ENCODE peak calls at places on chromosomes 3 and 15, in six cellular contexts. One of them, this sample, is unnamed.

GRCh38 chr3:45055411-45056143 is 29.5 kb downstream of the CLEC3B start:
- DNase-seq in HFFc6: peak
- DNase-seq in coronary artery: no peak
- DNase-seq in AG09319: no peak
- DNase-seq in ovary: no peak
- DNase-seq in lung: no peak
- DNase-seq in this sample: no peak

GRCh38 chr3:13544293-13544831 is 4.6 kb upstream of the FBLN2 start:
- DNase-seq in HFFc6: peak
- DNase-seq in ovary: no peak
- DNase-seq in coronary artery: no peak
- DNase-seq in lung: no peak
- DNase-seq in AG09319: peak
- DNase-seq in this sample: no peak

GRCh38 chr3:164486150-164486549 is 592.1 kb downstream of the SI start:
- DNase-seq in HFFc6: no peak
- DNase-seq in AG09319: no peak
- DNase-seq in lung: no peak
- DNase-seq in coronary artery: no peak
- DNase-seq in ovary: no peak
- DNase-seq in this sample: no peak

GRCh38 chr15:98738689-98739411 is 90.5 kb downstream of the IGF1R start:
- DNase-seq in coronary artery: no peak
- DNase-seq in ovary: no peak
- DNase-seq in AG09319: no peak
- DNase-seq in lung: no peak
- DNase-seq in HFFc6: no peak
- DNase-seq in this sample: no peak

GRCh38 chr3:170614214-170614966 is 28.5 kb upstream of the SLC7A14 start:
- DNase-seq in lung: peak
- DNase-seq in HFFc6: peak
- DNase-seq in coronary artery: no peak
- DNase-seq in ovary: no peak
- DNase-seq in AG09319: peak
- DNase-seq in this sample: no peak

GRCh38 chr3:28958656-28959055 is 322.2 kb upstream of the RBMS3 start:
- DNase-seq in lung: no peak
- DNase-seq in coronary artery: no peak
- DNase-seq in AG09319: no peak
- DNase-seq in HFFc6: no peak
- DNase-seq in ovary: no peak
- DNase-seq in this sample: peak

GRCh38 chr3:119861681-119862080 is 79.8 kb downstream of the NR1I2 start:
- DNase-seq in AG09319: no peak
- DNase-seq in lung: no peak
- DNase-seq in ovary: no peak
- DNase-seq in HFFc6: no peak
- DNase-seq in coronary artery: no peak
- DNase-seq in this sample: no peak

GRCh38 chr15:76991741-76992645 is 2.9 kb upstream of the PSTPIP1 start:
- DNase-seq in HFFc6: no peak
- DNase-seq in coronary artery: no peak
- DNase-seq in lung: no peak
- DNase-seq in ovary: no peak
- DNase-seq in AG09319: no peak
- DNase-seq in this sample: no peak

GRCh38 chr3:149471991-149472390 is 2.5 kb upstream of the TM4SF4 start:
- DNase-seq in AG09319: no peak
- DNase-seq in lung: no peak
- DNase-seq in HFFc6: peak
- DNase-seq in ovary: no peak
- DNase-seq in coronary artery: no peak
- DNase-seq in this sample: no peak

GRCh38 chr3:69058180-69058946 is 6.2 kb upstream of the TMF1 start:
- DNase-seq in ovary: no peak
- DNase-seq in lung: no peak
- DNase-seq in coronary artery: no peak
- DNase-seq in HFFc6: no peak
- DNase-seq in AG09319: no peak
- DNase-seq in this sample: peak

GRCh38 chr3:71083726-71084131 is 499.8 kb downstream of the FOXP1 start:
- DNase-seq in HFFc6: no peak
- DNase-seq in AG09319: no peak
- DNase-seq in lung: no peak
- DNase-seq in coronary artery: no peak
- DNase-seq in ovary: no peak
- DNase-seq in this sample: peak

GRCh38 chr3:105277656-105278055 is 89.1 kb upstream of the ALCAM start:
- DNase-seq in ovary: no peak
- DNase-seq in AG09319: no peak
- DNase-seq in HFFc6: peak
- DNase-seq in coronary artery: no peak
- DNase-seq in lung: no peak
- DNase-seq in this sample: no peak

GRCh38 chr15:64046347-64047153 is at the start of gene DAPK2:
- DNase-seq in ovary: peak
- DNase-seq in AG09319: no peak
- DNase-seq in HFFc6: no peak
- DNase-seq in coronary artery: no peak
- DNase-seq in lung: peak
- DNase-seq in this sample: peak

GRCh38 chr15:92140802-92141201 is 252.9 kb upstream of the ST8SIA2 start:
- DNase-seq in AG09319: no peak
- DNase-seq in lung: no peak
- DNase-seq in coronary artery: no peak
- DNase-seq in HFFc6: no peak
- DNase-seq in ovary: no peak
- DNase-seq in this sample: no peak

GRCh38 chr15:69658401-69658945 is 205.9 kb downstream of the RPLP1 start:
- DNase-seq in HFFc6: no peak
- DNase-seq in lung: no peak
- DNase-seq in ovary: no peak
- DNase-seq in coronary artery: peak
- DNase-seq in AG09319: no peak
- DNase-seq in this sample: no peak

GRCh38 chr15:101121511-101122090 is 130.2 kb downstream of the CHSY1 start:
- DNase-seq in coronary artery: peak
- DNase-seq in HFFc6: peak
- DNase-seq in lung: peak
- DNase-seq in ovary: peak
- DNase-seq in AG09319: peak
- DNase-seq in this sample: peak

GRCh38 chr3:53581671-53582070 is 87.3 kb downstream of the CACNA1D start:
- DNase-seq in ovary: no peak
- DNase-seq in AG09319: no peak
- DNase-seq in lung: no peak
- DNase-seq in HFFc6: peak
- DNase-seq in coronary artery: no peak
- DNase-seq in this sample: no peak

GRCh38 chr3:59237121-59237520 is 187.3 kb upstream of the CFAP20DC start:
- DNase-seq in HFFc6: no peak
- DNase-seq in ovary: no peak
- DNase-seq in AG09319: no peak
- DNase-seq in lung: no peak
- DNase-seq in coronary artery: no peak
- DNase-seq in this sample: no peak

GRCh38 chr3:42195879-42196330 is 70.1 kb downstream of the CCK start:
- DNase-seq in lung: no peak
- DNase-seq in coronary artery: no peak
- DNase-seq in ovary: no peak
- DNase-seq in HFFc6: no peak
- DNase-seq in AG09319: no peak
- DNase-seq in this sample: peak

GRCh38 chr3:198025644-198026043 is 65.6 kb downstream of the LMLN start:
- DNase-seq in coronary artery: no peak
- DNase-seq in HFFc6: no peak
- DNase-seq in ovary: no peak
- DNase-seq in AG09319: no peak
- DNase-seq in lung: no peak
- DNase-seq in this sample: no peak

GRCh38 chr3:108319428-108320053 is 23.2 kb downstream of the HHLA2 start:
- DNase-seq in AG09319: no peak
- DNase-seq in lung: peak
- DNase-seq in ovary: no peak
- DNase-seq in coronary artery: no peak
- DNase-seq in HFFc6: no peak
- DNase-seq in this sample: no peak

GRCh38 chr3:165549665-165550064 is 287.6 kb downstream of the BCHE start:
- DNase-seq in AG09319: no peak
- DNase-seq in ovary: no peak
- DNase-seq in coronary artery: no peak
- DNase-seq in lung: no peak
- DNase-seq in HFFc6: no peak
- DNase-seq in this sample: no peak

GRCh38 chr15:39887832-39888231 is 32.2 kb downstream of the GPR176 start:
- DNase-seq in AG09319: peak
- DNase-seq in coronary artery: no peak
- DNase-seq in lung: no peak
- DNase-seq in ovary: no peak
- DNase-seq in HFFc6: peak
- DNase-seq in this sample: no peak

GRCh38 chr3:115831864-115832263 is 208.6 kb downstream of the GAP43 start:
- DNase-seq in lung: no peak
- DNase-seq in AG09319: no peak
- DNase-seq in coronary artery: no peak
- DNase-seq in HFFc6: no peak
- DNase-seq in ovary: no peak
- DNase-seq in this sample: no peak

GRCh38 chr3:115834068-115834467 is 210.8 kb downstream of the GAP43 start:
- DNase-seq in AG09319: no peak
- DNase-seq in HFFc6: peak
- DNase-seq in ovary: no peak
- DNase-seq in lung: no peak
- DNase-seq in coronary artery: no peak
- DNase-seq in this sample: no peak

GRCh38 chr3:115833074-115833473 is 209.8 kb downstream of the GAP43 start:
- DNase-seq in ovary: no peak
- DNase-seq in HFFc6: peak
- DNase-seq in lung: no peak
- DNase-seq in AG09319: no peak
- DNase-seq in coronary artery: no peak
- DNase-seq in this sample: no peak

GRCh38 chr3:115830764-115831395 is 207.6 kb downstream of the GAP43 start:
- DNase-seq in AG09319: no peak
- DNase-seq in ovary: no peak
- DNase-seq in HFFc6: no peak
- DNase-seq in coronary artery: no peak
- DNase-seq in lung: no peak
- DNase-seq in this sample: no peak

GRCh38 chr3:115832265-115832664 is 209.0 kb downstream of the GAP43 start:
- DNase-seq in lung: no peak
- DNase-seq in coronary artery: no peak
- DNase-seq in HFFc6: no peak
- DNase-seq in ovary: no peak
- DNase-seq in AG09319: no peak
- DNase-seq in this sample: no peak
- TF ChIP-seq CTCF in lung: no peak
- TF ChIP-seq CTCF in coronary artery: no peak
- TF ChIP-seq CTCF in HFFc6: no peak
- TF ChIP-seq CTCF in ovary: no peak
- TF ChIP-seq CTCF in AG09319: no peak
- TF ChIP-seq CTCF in this sample: no peak

GRCh38 chr15:86213420-86213819 is 133.7 kb downstream of the AGBL1 start:
- DNase-seq in AG09319: no peak
- DNase-seq in coronary artery: no peak
- DNase-seq in HFFc6: no peak
- DNase-seq in lung: no peak
- DNase-seq in ovary: no peak
- DNase-seq in this sample: no peak
- TF ChIP-seq CTCF in AG09319: no peak
- TF ChIP-seq CTCF in coronary artery: no peak
- TF ChIP-seq CTCF in HFFc6: no peak
- TF ChIP-seq CTCF in lung: no peak
- TF ChIP-seq CTCF in ovary: no peak
- TF ChIP-seq CTCF in this sample: no peak

GRCh38 chr3:128906804-128907525 is 27.5 kb downstream of the ACAD9 start:
- DNase-seq in HFFc6: no peak
- DNase-seq in ovary: no peak
- DNase-seq in AG09319: no peak
- DNase-seq in coronary artery: peak
- DNase-seq in lung: no peak
- DNase-seq in this sample: no peak
- TF ChIP-seq CTCF in HFFc6: no peak
- TF ChIP-seq CTCF in ovary: no peak
- TF ChIP-seq CTCF in AG09319: no peak
- TF ChIP-seq CTCF in coronary artery: no peak
- TF ChIP-seq CTCF in lung: no peak
- TF ChIP-seq CTCF in this sample: no peak

GRCh38 chr3:38653685-38654537 is 4.4 kb upstream of the SCN5A start:
- DNase-seq in lung: no peak
- DNase-seq in HFFc6: no peak
- DNase-seq in AG09319: no peak
- DNase-seq in coronary artery: no peak
- DNase-seq in ovary: no peak
- DNase-seq in this sample: no peak

GRCh38 chr3:38657369-38657768 is 7.9 kb upstream of the SCN5A start:
- DNase-seq in lung: no peak
- DNase-seq in coronary artery: no peak
- DNase-seq in ovary: no peak
- DNase-seq in HFFc6: no peak
- DNase-seq in AG09319: no peak
- DNase-seq in this sample: no peak

GRCh38 chr3:38652934-38653333 is 3.4 kb upstream of the SCN5A start:
- DNase-seq in ovary: no peak
- DNase-seq in coronary artery: no peak
- DNase-seq in lung: no peak
- DNase-seq in AG09319: no peak
- DNase-seq in HFFc6: no peak
- DNase-seq in this sample: no peak

GRCh38 chr3:38658886-38659285 is 9.4 kb upstream of the SCN5A start:
- DNase-seq in ovary: no peak
- DNase-seq in HFFc6: no peak
- DNase-seq in AG09319: no peak
- DNase-seq in coronary artery: no peak
- DNase-seq in lung: no peak
- DNase-seq in this sample: no peak

GRCh38 chr3:38655708-38656300 is 6.3 kb upstream of the SCN5A start:
- DNase-seq in HFFc6: peak
- DNase-seq in ovary: no peak
- DNase-seq in lung: no peak
- DNase-seq in coronary artery: no peak
- DNase-seq in AG09319: no peak
- DNase-seq in this sample: peak
- TF ChIP-seq CTCF in HFFc6: peak
- TF ChIP-seq CTCF in ovary: no peak
- TF ChIP-seq CTCF in lung: no peak
- TF ChIP-seq CTCF in coronary artery: no peak
- TF ChIP-seq CTCF in AG09319: peak
- TF ChIP-seq CTCF in this sample: peak

This sample was measured in GM13976.